ENCODE peak calls at places on chromosomes 1 and 21, in seven cellular contexts. Z, R, H, W, Y, N and P are unnamed samples.

GRCh38 chr1:44576456-44577150 is 97.7 kb downstream of the TMEM53 start:
- DNase-seq in W (no peak), R (no peak), Z (no peak), H (no peak), Y (no peak), N (no peak), P (no peak)

GRCh38 chr1:58812926-58813325 is 29.1 kb upstream of the JUN start:
- DNase-seq in R (no peak), W (no peak), N (no peak), H (no peak), Y (no peak), Z (no peak), P (no peak)

GRCh38 chr1:152143147-152143845 is 15.7 kb downstream of the RPTN start:
- DNase-seq in N (no peak), Y (no peak), W (no peak), R (no peak), H (no peak), Z (no peak), P (no peak)

GRCh38 chr1:225556694-225557093 is 96.2 kb downstream of the ENAH start:
- DNase-seq in N (no peak), Y (no peak), Z (no peak), R (no peak), W (no peak), H (no peak), P (no peak)

GRCh38 chr1:7341145-7341900 is 429.8 kb upstream of the VAMP3 start:
- DNase-seq in N (no peak), Z (no peak), W (no peak), H (peak), Y (no peak), R (no peak), P (no peak)

GRCh38 chr1:29648026-29648425 is 411.7 kb downstream of the PTPRU start:
- DNase-seq in N (no peak), W (no peak), R (no peak), Y (no peak), Z (no peak), H (no peak), P (no peak)

GRCh38 chr1:205519541-205520131 is 15.2 kb downstream of the CDK18 start:
- DNase-seq in H (no peak), W (no peak), R (no peak), Y (no peak), N (no peak), Z (no peak), P (no peak)

GRCh38 chr1:28354121-28354520 is 15.4 kb upstream of the PHACTR4 start:
- DNase-seq in Z (no peak), W (no peak), Y (no peak), R (no peak), N (no peak), H (no peak), P (no peak)

GRCh38 chr1:19179597-19180271 is 30.3 kb downstream of the UBR4 start:
- DNase-seq in N (no peak), Y (no peak), Z (peak), H (peak), R (peak), W (peak), P (no peak)

GRCh38 chr1:51661081-51661518 is 44.2 kb downstream of the OSBPL9 start:
- DNase-seq in Z (no peak), H (no peak), N (no peak), Y (no peak), W (no peak), R (no peak), P (no peak)

GRCh38 chr21:35051287-35051818 is 2.3 kb upstream of the RUNX1 start:
- DNase-seq in Z (peak), H (no peak), N (no peak), W (peak), Y (peak), R (peak), P (peak)

GRCh38 chr1:147099192-147099591 is 73.1 kb downstream of the PRKAB2 start:
- DNase-seq in W (no peak), H (no peak), N (no peak), R (no peak), Y (no peak), Z (no peak), P (no peak)

GRCh38 chr1:37926061-37926924 is 20.6 kb downstream of the INPP5B start:
- DNase-seq in N (peak), R (no peak), H (no peak), W (no peak), Z (no peak), Y (no peak), P (no peak)

GRCh38 chr1:213987422-213987875 is 324 bp upstream of the PROX1 start:
- DNase-seq in N (no peak), R (no peak), H (peak), W (no peak), Z (no peak), Y (no peak), P (no peak)

GRCh38 chr1:91014475-91014874 is 7.4 kb downstream of the ZNF644 start:
- DNase-seq in Y (no peak), N (no peak), W (peak), Z (no peak), H (no peak), R (no peak), P (no peak)

GRCh38 chr1:32769524-32770220 is 47.5 kb downstream of the YARS1 start:
- DNase-seq in R (peak), N (no peak), Z (peak), W (no peak), Y (no peak), H (no peak), P (no peak)

DNA sequence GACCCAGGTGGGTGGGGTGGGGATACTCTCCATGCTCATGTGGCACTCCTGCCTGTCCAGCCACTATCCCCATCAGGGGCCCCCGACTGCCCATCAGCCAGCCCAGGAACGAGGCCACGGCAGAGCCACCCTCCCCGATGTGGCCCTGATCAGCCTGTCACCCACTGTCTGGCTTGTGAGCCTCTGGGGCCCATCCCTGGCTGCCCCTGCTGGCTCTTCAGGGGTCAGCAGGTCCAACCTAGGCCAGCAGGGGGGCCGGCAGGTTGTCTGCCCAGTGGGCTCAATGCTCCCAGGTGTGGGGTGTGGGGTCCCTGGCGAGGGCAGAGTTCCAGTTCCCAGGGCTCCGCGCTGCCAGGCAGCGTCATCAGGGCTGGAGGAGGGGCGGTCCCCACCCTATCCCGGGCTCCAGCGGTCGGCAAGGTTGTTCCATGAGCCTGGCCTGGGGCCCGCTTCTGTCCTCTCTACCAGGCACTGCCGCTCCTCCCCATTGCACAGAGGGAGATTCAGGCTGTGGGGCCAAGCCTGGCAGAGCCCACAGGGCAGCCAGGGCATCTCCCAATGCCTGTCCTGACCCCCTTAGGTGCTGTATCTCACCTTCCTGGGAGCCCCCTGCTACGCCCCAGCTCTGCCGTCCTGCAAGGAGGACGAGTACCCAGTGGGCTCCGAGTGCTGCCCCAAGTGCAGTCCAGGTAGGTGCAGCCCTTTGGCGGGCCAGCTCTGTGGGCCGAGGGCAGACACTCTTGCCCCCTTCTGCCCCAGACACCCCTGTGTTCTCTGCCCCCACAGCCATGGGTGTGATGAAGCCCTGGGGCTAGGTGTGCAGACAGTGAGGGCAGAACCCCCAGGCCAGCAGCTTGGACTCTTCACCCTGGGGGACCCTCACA is 1.2 kb downstream of the TNFRSF14 start:
- DNase-seq in W (no peak), N (no peak), H (peak), R (no peak), Z (no peak), Y (no peak), P (no peak)
- TF ChIP-seq JUND in W (no peak), N (no peak), H (no peak), R (no peak), Z (no peak), Y (no peak), P (no peak)

DNA sequence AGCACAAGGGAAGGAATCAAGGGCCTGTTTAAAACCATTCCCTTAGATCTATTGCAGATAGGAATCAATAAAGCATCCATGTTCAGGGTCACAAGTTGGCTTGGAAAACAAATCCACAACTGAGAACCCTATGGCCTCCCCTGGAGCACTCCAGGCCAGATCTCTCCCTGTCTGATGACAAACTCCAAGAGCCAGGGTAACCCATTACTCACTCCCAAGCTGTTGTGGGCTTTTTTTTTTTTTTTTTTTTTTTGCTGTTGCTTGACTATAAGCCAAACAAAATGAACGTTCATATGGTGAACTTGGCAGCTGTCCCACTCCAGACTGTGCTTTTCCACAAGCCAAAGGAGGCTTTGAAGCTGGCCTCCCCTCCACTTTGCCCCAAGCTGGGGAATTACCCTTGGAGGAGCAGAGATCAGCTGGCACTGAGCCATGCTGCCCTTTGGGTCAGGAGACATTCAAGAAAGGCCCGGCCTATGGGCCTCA is 35.7 kb upstream of the VAV3 start:
- DNase-seq in W (peak), Y (no peak), Z (no peak), H (peak), N (no peak), R (no peak), P (no peak)
- TF ChIP-seq JUND in W (no peak), Y (no peak), Z (no peak), H (no peak), N (no peak), R (no peak), P (no peak)

GRCh38 chr1:10788592-10789006 is 7.8 kb downstream of the CASZ1 start:
- DNase-seq in H (peak), N (no peak), Z (no peak), R (no peak), Y (no peak), W (peak), P (no peak)
- TF ChIP-seq JUND in H (no peak), N (no peak), Z (no peak), R (no peak), Y (no peak), W (no peak), P (no peak)

GRCh38 chr1:17735791-17736190 is 19.3 kb upstream of the ACTL8 start:
- DNase-seq in H (no peak), N (no peak), Y (no peak), W (no peak), Z (no peak), R (no peak), P (no peak)
- TF ChIP-seq JUND in H (no peak), N (no peak), Y (no peak), W (no peak), Z (no peak), R (no peak), P (no peak)